ENCODE peak calls at places on chromosomes 2 and 18, in seven cellular contexts. One of them, this sample, is unnamed.

GRCh38 chr18:31646332-31646822 is 38.0 kb downstream of the B4GALT6 start:
- DNase-seq in EH: no peak
- DNase-seq in hepatic stellate cell: no peak
- DNase-seq in stimulated activated naive CD8-positive, alpha-beta T cell treated with anti-CD3 and anti-CD28 coated beads, Interleukin-15, Interleukin-2, amounts not matched to agents 100 U/mL and 50 U/mL, for 24 hours: no peak
- DNase-seq in effector CD8-positive, alpha-beta T cell: no peak
- DNase-seq in NCI-H2171: no peak
- DNase-seq in stimulated activated CD4-positive, alpha-beta T cell treated with anti-CD3 and anti-CD28 coated beads, Interleukin-2, amount 100 ng/mL, for 48 hours: no peak
- DNase-seq in this sample: no peak

GRCh38 chr2:216404010-216404618 is 8.2 kb upstream of the SMARCAL1 start:
- DNase-seq in EH: peak; percentile 60
- DNase-seq in hepatic stellate cell: peak; percentile 22
- DNase-seq in stimulated activated naive CD8-positive, alpha-beta T cell treated with anti-CD3 and anti-CD28 coated beads, Interleukin-15, Interleukin-2, amounts not matched to agents 100 U/mL and 50 U/mL, for 24 hours: peak; percentile 47
- DNase-seq in effector CD8-positive, alpha-beta T cell: peak; percentile 21
- DNase-seq in NCI-H2171: no peak
- DNase-seq in stimulated activated CD4-positive, alpha-beta T cell treated with anti-CD3 and anti-CD28 coated beads, Interleukin-2, amount 100 ng/mL, for 48 hours: peak; percentile 23
- DNase-seq in this sample: peak; percentile 29

GRCh38 chr2:16012626-16013501 is 72.5 kb downstream of the MYCN start:
- DNase-seq in EH: no peak
- DNase-seq in hepatic stellate cell: no peak
- DNase-seq in stimulated activated naive CD8-positive, alpha-beta T cell treated with anti-CD3 and anti-CD28 coated beads, Interleukin-15, Interleukin-2, amounts not matched to agents 100 U/mL and 50 U/mL, for 24 hours: no peak
- DNase-seq in effector CD8-positive, alpha-beta T cell: no peak
- DNase-seq in NCI-H2171: no peak
- DNase-seq in stimulated activated CD4-positive, alpha-beta T cell treated with anti-CD3 and anti-CD28 coated beads, Interleukin-2, amount 100 ng/mL, for 48 hours: no peak
- DNase-seq in this sample: no peak

GRCh38 chr18:54964741-54965140 is 5.5 kb upstream of the CCDC68 start:
- DNase-seq in EH: peak; percentile 43
- DNase-seq in hepatic stellate cell: no peak
- DNase-seq in stimulated activated naive CD8-positive, alpha-beta T cell treated with anti-CD3 and anti-CD28 coated beads, Interleukin-15, Interleukin-2, amounts not matched to agents 100 U/mL and 50 U/mL, for 24 hours: no peak
- DNase-seq in effector CD8-positive, alpha-beta T cell: no peak
- DNase-seq in NCI-H2171: no peak
- DNase-seq in stimulated activated CD4-positive, alpha-beta T cell treated with anti-CD3 and anti-CD28 coated beads, Interleukin-2, amount 100 ng/mL, for 48 hours: no peak
- DNase-seq in this sample: no peak

GRCh38 chr2:185738679-185739472 is at the start of gene FSIP2:
- DNase-seq in EH: peak; percentile 1
- DNase-seq in hepatic stellate cell: no peak
- DNase-seq in stimulated activated naive CD8-positive, alpha-beta T cell treated with anti-CD3 and anti-CD28 coated beads, Interleukin-15, Interleukin-2, amounts not matched to agents 100 U/mL and 50 U/mL, for 24 hours: peak; percentile 59
- DNase-seq in effector CD8-positive, alpha-beta T cell: no peak
- DNase-seq in NCI-H2171: no peak
- DNase-seq in stimulated activated CD4-positive, alpha-beta T cell treated with anti-CD3 and anti-CD28 coated beads, Interleukin-2, amount 100 ng/mL, for 48 hours: peak; percentile 19
- DNase-seq in this sample: peak; percentile 62

GRCh38 chr18:48124857-48125626 is 194.6 kb upstream of the SMAD2 start:
- DNase-seq in EH: no peak
- DNase-seq in hepatic stellate cell: no peak
- DNase-seq in stimulated activated naive CD8-positive, alpha-beta T cell treated with anti-CD3 and anti-CD28 coated beads, Interleukin-15, Interleukin-2, amounts not matched to agents 100 U/mL and 50 U/mL, for 24 hours: peak; percentile 43
- DNase-seq in effector CD8-positive, alpha-beta T cell: no peak
- DNase-seq in NCI-H2171: no peak
- DNase-seq in stimulated activated CD4-positive, alpha-beta T cell treated with anti-CD3 and anti-CD28 coated beads, Interleukin-2, amount 100 ng/mL, for 48 hours: peak; percentile 33
- DNase-seq in this sample: peak; percentile 33

GRCh38 chr2:126655500-126656310 is at the start of gene GYPC:
- DNase-seq in EH: peak; percentile 80
- DNase-seq in hepatic stellate cell: peak; percentile 79
- DNase-seq in stimulated activated naive CD8-positive, alpha-beta T cell treated with anti-CD3 and anti-CD28 coated beads, Interleukin-15, Interleukin-2, amounts not matched to agents 100 U/mL and 50 U/mL, for 24 hours: peak; percentile 67
- DNase-seq in effector CD8-positive, alpha-beta T cell: peak; percentile 52
- DNase-seq in NCI-H2171: no peak
- DNase-seq in stimulated activated CD4-positive, alpha-beta T cell treated with anti-CD3 and anti-CD28 coated beads, Interleukin-2, amount 100 ng/mL, for 48 hours: peak; percentile 37
- DNase-seq in this sample: peak; percentile 74

GRCh38 chr2:191202209-191202721 is 42.9 kb upstream of the MYO1B start:
- DNase-seq in EH: peak; percentile 86
- DNase-seq in hepatic stellate cell: peak; percentile 50
- DNase-seq in stimulated activated naive CD8-positive, alpha-beta T cell treated with anti-CD3 and anti-CD28 coated beads, Interleukin-15, Interleukin-2, amounts not matched to agents 100 U/mL and 50 U/mL, for 24 hours: no peak
- DNase-seq in effector CD8-positive, alpha-beta T cell: no peak
- DNase-seq in NCI-H2171: no peak
- DNase-seq in stimulated activated CD4-positive, alpha-beta T cell treated with anti-CD3 and anti-CD28 coated beads, Interleukin-2, amount 100 ng/mL, for 48 hours: no peak
- DNase-seq in this sample: no peak

GRCh38 chr2:149291881-149292280 is 38.5 kb upstream of the LYPD6 start:
- DNase-seq in EH: peak; percentile 11
- DNase-seq in hepatic stellate cell: no peak
- DNase-seq in stimulated activated naive CD8-positive, alpha-beta T cell treated with anti-CD3 and anti-CD28 coated beads, Interleukin-15, Interleukin-2, amounts not matched to agents 100 U/mL and 50 U/mL, for 24 hours: no peak
- DNase-seq in effector CD8-positive, alpha-beta T cell: no peak
- DNase-seq in NCI-H2171: no peak
- DNase-seq in stimulated activated CD4-positive, alpha-beta T cell treated with anti-CD3 and anti-CD28 coated beads, Interleukin-2, amount 100 ng/mL, for 48 hours: no peak
- DNase-seq in this sample: no peak

This sample was measured in activated naive CD8-positive, alpha-beta T cell treated with anti-CD3 and anti-CD28 coated beads for 36 hours.